ENCODE peak calls at places on chromosomes 2 and 18, in nine cellular contexts. K is stimulated activated CD8-positive, alpha-beta memory T cell treated with anti-CD3 and anti-CD28 coated beads, Interleukin-2, amount 100 ng/mL, for 48 hours; G is NCI-H510A treated with DMSO at 0.1 percent for 48 hours; D is activated T-cell treated with anti-CD3 and anti-CD28 coated beads for 48 hours; B is LHCN-M2; Y is ovary; S is T-helper 9 cell; Z is lower leg skin; R is GM03348. U is an unnamed sample.

GRCh38 chr18:55116855-55117254 is 157.6 kb upstream of the CCDC68 start:
- DNase-seq in S (no peak), Z (no peak), B (no peak), D (no peak), R (peak; percentile 8), K (no peak), Y (no peak), G (no peak), U (no peak)

GRCh38 chr2:153106802-153107477 is 371.6 kb downstream of the RPRM start:
- DNase-seq in S (no peak), Z (no peak), K (no peak), D (no peak), Y (no peak), G (no peak), B (no peak), R (no peak), U (no peak)

GRCh38 chr18:12703714-12704113 is 872 bp downstream of the PSMG2 start:
- DNase-seq in G (no peak), Y (no peak), K (no peak), Z (no peak), R (peak; percentile 47), D (no peak), B (peak; percentile 45), S (no peak), U (no peak)

GRCh38 chr2:200360364-200360763 is 53.9 kb downstream of the SPATS2L start:
- DNase-seq in G (peak; percentile 79), B (no peak), S (no peak), R (no peak), Z (no peak), Y (no peak), D (no peak), K (no peak), U (no peak)

GRCh38 chr2:55048925-55049793 is 1.1 kb downstream of the RTN4 start:
- DNase-seq in G (peak; percentile 56), Y (peak; percentile 92), S (peak; percentile 55), B (peak; percentile 86), D (peak; percentile 62), K (peak; percentile 46), R (peak; percentile 85), Z (peak; percentile 92), U (peak; percentile 88)

GRCh38 chr18:39521164-39521563 is 1955.6 kb upstream of the CELF4 start:
- DNase-seq in K (no peak), R (no peak), Z (no peak), Y (no peak), D (no peak), G (no peak), B (no peak), S (no peak), U (no peak)

GRCh38 chr2:99572380-99572779 is 82.6 kb upstream of the REV1 start:
- DNase-seq in Z (peak; percentile 25), B (peak; percentile 1), D (no peak), R (no peak), K (no peak), Y (no peak), G (no peak), S (no peak), U (no peak)

GRCh38 chr18:2223859-2224258 is 347.4 kb downstream of the METTL4 start:
- DNase-seq in Y (no peak), B (peak; percentile 49), R (peak; percentile 23), Z (no peak), S (no peak), K (no peak), D (no peak), G (no peak), U (no peak)

GRCh38 chr18:67597759-67598158 is 81.2 kb upstream of the DSEL start:
- DNase-seq in G (no peak), Y (no peak), Z (no peak), D (no peak), R (no peak), B (no peak), K (no peak), S (no peak), U (no peak)

GRCh38 chr2:160477032-160477431 is 16.6 kb downstream of the RBMS1 start:
- DNase-seq in Z (no peak), B (no peak), R (no peak), G (no peak), K (no peak), S (no peak), D (no peak), Y (no peak), U (no peak)

GRCh38 chr2:222993920-222994650 is 57.9 kb upstream of the KCNE4 start:
- DNase-seq in B (peak; percentile 92), S (no peak), R (peak; percentile 86), D (no peak), Y (peak; percentile 82), K (no peak), Z (peak; percentile 89), G (no peak), U (no peak)

GRCh38 chr2:3604207-3604877 is 9.4 kb downstream of the COLEC11 start:
- DNase-seq in Z (no peak), D (no peak), Y (no peak), B (no peak), S (no peak), R (no peak), K (no peak), G (no peak), U (peak; percentile 37)

GRCh38 chr2:182594286-182594685 is 121.8 kb upstream of the DNAJC10 start:
- DNase-seq in B (peak; percentile 84), D (no peak), Z (no peak), Y (no peak), S (no peak), K (no peak), G (no peak), R (peak; percentile 55), U (no peak)

GRCh38 chr18:65082907-65083306 is 667.9 kb upstream of the CDH7 start:
- DNase-seq in S (no peak), K (no peak), R (no peak), G (no peak), Y (no peak), B (no peak), D (no peak), Z (no peak), U (no peak)

GRCh38 chr2:207450186-207450585 is 79.6 kb upstream of the CREB1 start:
- DNase-seq in G (no peak), Z (no peak), B (no peak), Y (no peak), S (no peak), K (no peak), R (no peak), D (no peak), U (no peak)

GRCh38 chr2:9165625-9166024 is 41.0 kb upstream of the ASAP2 start:
- DNase-seq in B (peak; percentile 69), Y (no peak), K (no peak), G (no peak), Z (no peak), D (no peak), S (no peak), R (no peak), U (no peak)

GRCh38 chr2:101032100-101032776 is 30.1 kb downstream of the RPL31 start:
- DNase-seq in K (no peak), B (no peak), R (no peak), G (no peak), Y (no peak), S (no peak), Z (no peak), D (no peak), U (no peak)

GRCh38 chr18:48656582-48656981 is 117.8 kb downstream of the CTIF start:
- DNase-seq in Y (no peak), R (no peak), Z (no peak), B (peak; percentile 43), G (no peak), D (no peak), K (no peak), S (no peak), U (no peak)

GRCh38 chr2:188340257-188340656 is 48.6 kb downstream of the GULP1 start:
- DNase-seq in B (no peak), R (no peak), K (no peak), S (no peak), Z (no peak), D (no peak), G (no peak), Y (no peak), U (no peak)

GRCh38 chr2:17830053-17831034 is 14.1 kb downstream of the MSGN1 start:
- DNase-seq in S (no peak), Z (peak; percentile 30), G (no peak), Y (peak; percentile 53), B (peak; percentile 72), D (peak; percentile 53), R (peak; percentile 91), K (peak; percentile 54), U (peak; percentile 93)

GRCh38 chr2:209334188-209335017 is 89.4 kb upstream of the MAP2 start:
- DNase-seq in R (peak; percentile 63), Z (peak; percentile 19), S (no peak), D (peak; percentile 26), Y (peak; percentile 62), B (peak; percentile 48), G (peak; percentile 85), K (no peak), U (peak; percentile 67)

GRCh38 chr18:69567813-69568488 is 167.3 kb downstream of the DOK6 start:
- DNase-seq in R (no peak), B (no peak), G (peak; percentile 91), D (no peak), Y (no peak), Z (no peak), K (no peak), S (no peak), U (no peak)

GRCh38 chr2:61763605-61764034 is 90.2 kb downstream of the FAM161A start:
- DNase-seq in S (no peak), Y (peak; percentile 87), K (no peak), R (peak; percentile 83), D (peak; percentile 39), B (peak; percentile 85), Z (no peak), G (no peak), U (peak; percentile 81)

GRCh38 chr2:143489135-143489534 is 359.9 kb downstream of the ARHGAP15 start:
- DNase-seq in Y (no peak), G (no peak), D (no peak), B (peak; percentile 50), K (no peak), R (peak; percentile 65), Z (no peak), S (no peak), U (no peak)

GRCh38 chr2:170300993-170301392 is 123.0 kb downstream of the MYO3B start:
- DNase-seq in G (no peak), S (no peak), R (no peak), B (peak; percentile 7), Z (no peak), D (no peak), Y (no peak), K (no peak), U (no peak)

GRCh38 chr2:233153146-233153798 is 93.1 kb downstream of the INPP5D start:
- DNase-seq in G (no peak), D (no peak), B (no peak), Y (no peak), R (no peak), Z (no peak), S (no peak), K (no peak), U (no peak)

GRCh38 chr2:128384446-128384845 is 65.8 kb upstream of the HS6ST1 start:
- DNase-seq in G (no peak), B (no peak), K (no peak), Z (no peak), S (no peak), Y (no peak), D (no peak), R (no peak), U (no peak)

U was measured in ecto neural progenitor cell.